ENCODE peak calls at places on chromosome 19, in five cellular contexts. One of them, this sample, is unnamed.

GRCh38 chr19:45906221-45906620 is 3.8 kb upstream of the MYPOP start:
- DNase-seq in fibroblast of lung: peak; percentile 31
- DNase-seq in lung: no peak
- DNase-seq in neural progenitor cell: no peak
- DNase-seq in Peyer's patch: no peak
- DNase-seq in this sample: no peak

GRCh38 chr19:30391554-30392551 is 19.7 kb downstream of the ZNF536 start:
- DNase-seq in Peyer's patch: no peak
- DNase-seq in fibroblast of lung: peak; percentile 12
- DNase-seq in neural progenitor cell: peak; percentile 41
- DNase-seq in lung: no peak
- DNase-seq in this sample: no peak

GRCh38 chr19:32865326-32865725 is 4.2 kb downstream of the SLC7A9 start:
- DNase-seq in neural progenitor cell: no peak
- DNase-seq in lung: no peak
- DNase-seq in fibroblast of lung: no peak
- DNase-seq in Peyer's patch: no peak
- DNase-seq in this sample: no peak

GRCh38 chr19:42088471-42089190 is 12.7 kb downstream of the ZNF574 start:
- DNase-seq in lung: no peak
- DNase-seq in fibroblast of lung: peak; percentile 83
- DNase-seq in neural progenitor cell: no peak
- DNase-seq in Peyer's patch: no peak
- DNase-seq in this sample: no peak

GRCh38 chr19:54141356-54141755 is 3.8 kb downstream of the CNOT3 start:
- DNase-seq in fibroblast of lung: peak; percentile 13
- DNase-seq in neural progenitor cell: no peak
- DNase-seq in Peyer's patch: no peak
- DNase-seq in lung: no peak
- DNase-seq in this sample: no peak

GRCh38 chr19:789473-790052 is 7.7 kb upstream of the PTBP1 start:
- DNase-seq in neural progenitor cell: peak; percentile 55
- DNase-seq in fibroblast of lung: no peak
- DNase-seq in Peyer's patch: no peak
- DNase-seq in lung: no peak
- DNase-seq in this sample: no peak

GRCh38 chr19:19420570-19421301 is 15.3 kb downstream of the GATAD2A start:
- DNase-seq in Peyer's patch: no peak
- DNase-seq in neural progenitor cell: no peak
- DNase-seq in lung: no peak
- DNase-seq in fibroblast of lung: peak; percentile 38
- DNase-seq in this sample: no peak

GRCh38 chr19:7535993-7536685 is 622 bp downstream of the PNPLA6 start:
- DNase-seq in lung: no peak
- DNase-seq in Peyer's patch: no peak
- DNase-seq in neural progenitor cell: no peak
- DNase-seq in fibroblast of lung: no peak
- DNase-seq in this sample: no peak

GRCh38 chr19:31963741-31964140 is 381.7 kb upstream of the ZNF507 start:
- DNase-seq in fibroblast of lung: no peak
- DNase-seq in Peyer's patch: no peak
- DNase-seq in lung: no peak
- DNase-seq in neural progenitor cell: no peak
- DNase-seq in this sample: peak; percentile 72

GRCh38 chr19:48332351-48332661 is 7.0 kb downstream of the EMP3 start:
- DNase-seq in lung: no peak
- DNase-seq in fibroblast of lung: no peak
- DNase-seq in neural progenitor cell: no peak
- DNase-seq in Peyer's patch: no peak
- DNase-seq in this sample: no peak

GRCh38 chr19:29503140-29503758 is 22.5 kb upstream of the VSTM2B start:
- DNase-seq in neural progenitor cell: no peak
- DNase-seq in lung: no peak
- DNase-seq in fibroblast of lung: no peak
- DNase-seq in Peyer's patch: no peak
- DNase-seq in this sample: no peak

GRCh38 chr19:36028313-36029041 is 4.2 kb downstream of the CLIP3 start:
- DNase-seq in lung: no peak
- DNase-seq in neural progenitor cell: no peak
- DNase-seq in Peyer's patch: no peak
- DNase-seq in fibroblast of lung: no peak
- DNase-seq in this sample: no peak

GRCh38 chr19:6150289-6150688 is 14.8 kb downstream of the ACSBG2 start:
- DNase-seq in Peyer's patch: no peak
- DNase-seq in fibroblast of lung: no peak
- DNase-seq in lung: no peak
- DNase-seq in neural progenitor cell: no peak
- DNase-seq in this sample: no peak

GRCh38 chr19:38683393-38684077 is 36.1 kb downstream of the ACTN4 start:
- DNase-seq in fibroblast of lung: peak; percentile 97
- DNase-seq in lung: peak; percentile 91
- DNase-seq in Peyer's patch: peak; percentile 48
- DNase-seq in neural progenitor cell: peak; percentile 40
- DNase-seq in this sample: peak; percentile 66

GRCh38 chr19:54191671-54192453 is 754 bp downstream of the TSEN34 start:
- DNase-seq in fibroblast of lung: peak; percentile 46
- DNase-seq in Peyer's patch: no peak
- DNase-seq in neural progenitor cell: no peak
- DNase-seq in lung: no peak
- DNase-seq in this sample: peak; percentile 55

GRCh38 chr19:10404888-10405808 is 1.8 kb upstream of the CDC37 start:
- DNase-seq in fibroblast of lung: peak; percentile 13
- DNase-seq in Peyer's patch: no peak
- DNase-seq in lung: no peak
- DNase-seq in neural progenitor cell: peak; percentile 37
- DNase-seq in this sample: no peak

GRCh38 chr19:55620951-55621672 is 3.3 kb downstream of the ZNF784 start:
- DNase-seq in neural progenitor cell: no peak
- DNase-seq in lung: no peak
- DNase-seq in Peyer's patch: no peak
- DNase-seq in fibroblast of lung: no peak
- DNase-seq in this sample: no peak

GRCh38 chr19:17234911-17235617 is 9.0 kb downstream of the OCEL1 start:
- DNase-seq in Peyer's patch: peak; percentile 67
- DNase-seq in neural progenitor cell: peak; percentile 76
- DNase-seq in fibroblast of lung: peak; percentile 37
- DNase-seq in lung: no peak
- DNase-seq in this sample: peak; percentile 60

GRCh38 chr19:6862673-6863078 is 24.7 kb upstream of the ADGRE1 start:
- DNase-seq in neural progenitor cell: peak; percentile 89
- DNase-seq in Peyer's patch: peak; percentile 86
- DNase-seq in fibroblast of lung: peak; percentile 69
- DNase-seq in lung: peak; percentile 85
- DNase-seq in this sample: peak; percentile 88

GRCh38 chr19:45681391-45682015 is 10.2 kb downstream of the SNRPD2 start:
- DNase-seq in fibroblast of lung: peak; percentile 69
- DNase-seq in neural progenitor cell: peak; percentile 85
- DNase-seq in lung: peak; percentile 85
- DNase-seq in Peyer's patch: peak; percentile 81
- DNase-seq in this sample: peak; percentile 87

GRCh38 chr19:3710265-3710812 is 2.2 kb downstream of the TJP3 start:
- DNase-seq in lung: peak; percentile 96
- DNase-seq in fibroblast of lung: peak; percentile 40
- DNase-seq in Peyer's patch: no peak
- DNase-seq in neural progenitor cell: no peak
- DNase-seq in this sample: peak; percentile 61

GRCh38 chr19:35266904-35267817 is 1.6 kb upstream of the USF2 start:
- DNase-seq in fibroblast of lung: no peak
- DNase-seq in lung: no peak
- DNase-seq in Peyer's patch: peak; percentile 49
- DNase-seq in neural progenitor cell: peak; percentile 49
- DNase-seq in this sample: peak; percentile 68

GRCh38 chr19:31501427-31502195 is 152.4 kb upstream of the TSHZ3 start:
- DNase-seq in lung: peak; percentile 16
- DNase-seq in fibroblast of lung: no peak
- DNase-seq in Peyer's patch: no peak
- DNase-seq in neural progenitor cell: no peak
- DNase-seq in this sample: no peak

GRCh38 chr19:18416778-18417249 is 2.4 kb upstream of the SSBP4 start:
- DNase-seq in fibroblast of lung: peak; percentile 83
- DNase-seq in Peyer's patch: no peak
- DNase-seq in neural progenitor cell: peak; percentile 92
- DNase-seq in lung: peak; percentile 81
- DNase-seq in this sample: peak; percentile 93
- TF ChIP-seq CTCF in fibroblast of lung: no peak
- TF ChIP-seq CTCF in Peyer's patch: no peak
- TF ChIP-seq CTCF in neural progenitor cell: no peak
- TF ChIP-seq CTCF in lung: no peak
- TF ChIP-seq CTCF in this sample: no peak

GRCh38 chr19:50651174-50651573 is 1.9 kb downstream of the C19orf81 start:
- DNase-seq in lung: no peak
- DNase-seq in Peyer's patch: no peak
- DNase-seq in fibroblast of lung: no peak
- DNase-seq in neural progenitor cell: no peak
- DNase-seq in this sample: no peak

GRCh38 chr19:50657672-50658437 is 8.6 kb downstream of the C19orf81 start:
- DNase-seq in Peyer's patch: peak; percentile 63
- DNase-seq in neural progenitor cell: peak; percentile 99
- DNase-seq in fibroblast of lung: peak; percentile 85
- DNase-seq in lung: peak; percentile 87
- DNase-seq in this sample: peak; percentile 99

GRCh38 chr19:50652722-50653121 is 3.5 kb downstream of the C19orf81 start:
- DNase-seq in neural progenitor cell: no peak
- DNase-seq in Peyer's patch: no peak
- DNase-seq in fibroblast of lung: no peak
- DNase-seq in lung: no peak
- DNase-seq in this sample: no peak

GRCh38 chr19:50657222-50657669 is 8.0 kb downstream of the C19orf81 start:
- DNase-seq in neural progenitor cell: no peak
- DNase-seq in lung: no peak
- DNase-seq in fibroblast of lung: no peak
- DNase-seq in Peyer's patch: no peak
- DNase-seq in this sample: no peak

DNA sequence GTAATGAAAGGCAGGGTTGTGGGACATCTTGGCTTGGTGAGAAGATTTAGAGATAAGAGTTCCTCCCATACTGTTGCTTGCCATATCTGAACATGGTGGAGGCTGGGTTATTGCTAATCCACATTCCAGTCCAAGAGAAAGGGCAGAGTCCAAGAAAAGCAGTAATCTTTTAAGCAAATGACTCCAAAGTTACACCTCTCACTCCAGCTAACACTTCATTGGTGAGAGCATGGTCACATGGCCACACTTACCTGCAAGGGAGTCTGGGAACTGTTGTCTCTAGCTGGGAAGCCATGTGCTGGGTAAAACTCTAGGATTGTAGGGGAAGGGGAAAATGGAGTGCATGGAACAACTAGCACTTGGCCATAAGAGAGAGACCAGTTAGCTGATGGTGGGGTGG is 5.6 kb downstream of the C19orf81 start:
- DNase-seq in Peyer's patch: no peak
- DNase-seq in fibroblast of lung: no peak
- DNase-seq in neural progenitor cell: no peak
- DNase-seq in lung: no peak
- DNase-seq in this sample: no peak
- H3K4me3 ChIP-seq in Peyer's patch: no peak overlapping the region
- H3K4me3 ChIP-seq in fibroblast of lung: no peak overlapping the region
- H3K4me3 ChIP-seq in neural progenitor cell: no peak overlapping the region
- H3K4me3 ChIP-seq in lung: no peak overlapping the region
- H3K4me3 ChIP-seq in this sample: no peak overlapping the region

GRCh38 chr19:1852294-1852646 is 4.0 kb upstream of the REXO1 start:
- DNase-seq in fibroblast of lung: no peak
- DNase-seq in Peyer's patch: no peak
- DNase-seq in lung: no peak
- DNase-seq in neural progenitor cell: no peak
- DNase-seq in this sample: no peak

GRCh38 chr19:1851581-1852293 is 3.5 kb upstream of the REXO1 start:
- DNase-seq in neural progenitor cell: no peak
- DNase-seq in fibroblast of lung: no peak
- DNase-seq in Peyer's patch: peak; percentile 67
- DNase-seq in lung: no peak
- DNase-seq in this sample: no peak

GRCh38 chr19:1849999-1850398 is 1.7 kb upstream of the REXO1 start:
- DNase-seq in fibroblast of lung: no peak
- DNase-seq in neural progenitor cell: no peak
- DNase-seq in Peyer's patch: no peak
- DNase-seq in lung: no peak
- DNase-seq in this sample: no peak

GRCh38 chr19:1852729-1853128 is 4.4 kb upstream of the REXO1 start:
- DNase-seq in fibroblast of lung: no peak
- DNase-seq in Peyer's patch: no peak
- DNase-seq in lung: no peak
- DNase-seq in neural progenitor cell: no peak
- DNase-seq in this sample: no peak

DNA sequence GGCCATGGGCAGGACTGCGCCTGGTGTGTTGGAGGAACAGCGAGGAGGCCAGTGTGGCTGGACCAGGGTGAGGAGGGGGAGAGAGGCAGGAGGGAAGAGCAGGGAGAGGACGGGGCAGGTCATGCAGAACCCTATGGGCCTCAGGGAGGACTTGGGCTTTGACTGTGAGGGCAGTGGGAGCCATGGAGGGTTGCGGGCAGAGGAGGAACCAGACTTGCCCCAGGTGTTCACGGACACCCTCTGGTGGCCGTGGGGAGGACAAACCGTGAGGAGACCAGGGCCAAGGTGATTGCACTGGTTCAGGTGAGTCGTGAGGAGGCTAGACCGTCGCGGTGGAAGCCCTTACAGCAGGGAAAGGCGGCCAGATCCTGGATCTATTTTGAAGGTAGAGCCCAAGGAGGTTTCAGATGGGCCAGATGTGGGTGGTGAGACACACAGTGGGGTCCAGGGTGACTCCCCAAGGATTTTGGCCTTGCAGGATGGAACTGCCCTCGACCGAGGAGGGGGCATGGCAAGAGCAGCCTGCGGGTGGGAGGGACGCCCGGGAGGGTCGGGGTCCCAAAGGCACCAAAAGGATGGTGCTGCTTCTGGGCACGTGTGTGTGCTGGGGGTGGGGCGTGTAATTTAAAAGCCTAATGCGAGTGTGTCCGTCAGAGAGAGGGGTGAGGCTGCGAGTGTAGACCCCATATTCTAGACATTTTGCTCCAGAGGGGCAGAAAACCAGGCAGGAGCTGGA is 2.7 kb upstream of the REXO1 start:
- DNase-seq in Peyer's patch: no peak
- DNase-seq in lung: no peak
- DNase-seq in neural progenitor cell: no peak
- DNase-seq in fibroblast of lung: no peak
- DNase-seq in this sample: no peak
- TF ChIP-seq CTCF in Peyer's patch: no peak
- TF ChIP-seq CTCF in lung: no peak
- TF ChIP-seq CTCF in neural progenitor cell: no peak
- TF ChIP-seq CTCF in fibroblast of lung: no peak
- TF ChIP-seq CTCF in this sample: no peak

GRCh38 chr19:53132231-53132991 is at the start of gene ZNF415:
- DNase-seq in fibroblast of lung: peak; percentile 69
- DNase-seq in Peyer's patch: peak; percentile 68
- DNase-seq in neural progenitor cell: peak; percentile 96
- DNase-seq in lung: peak; percentile 72
- DNase-seq in this sample: peak; percentile 91

GRCh38 chr19:53140351-53140750 is 7.6 kb upstream of the ZNF415 start:
- DNase-seq in Peyer's patch: no peak
- DNase-seq in neural progenitor cell: no peak
- DNase-seq in fibroblast of lung: no peak
- DNase-seq in lung: no peak
- DNase-seq in this sample: no peak

GRCh38 chr19:53131085-53131484 is 1.6 kb downstream of the ZNF415 start:
- DNase-seq in lung: no peak
- DNase-seq in fibroblast of lung: peak; percentile 6
- DNase-seq in neural progenitor cell: peak; percentile 35
- DNase-seq in Peyer's patch: no peak
- DNase-seq in this sample: no peak

GRCh38 chr19:53131732-53132131 is 978 bp downstream of the ZNF415 start:
- DNase-seq in Peyer's patch: no peak
- DNase-seq in fibroblast of lung: no peak
- DNase-seq in lung: no peak
- DNase-seq in neural progenitor cell: peak; percentile 14
- DNase-seq in this sample: peak; percentile 60

GRCh38 chr19:53136432-53136831 is 3.7 kb upstream of the ZNF415 start:
- DNase-seq in neural progenitor cell: no peak
- DNase-seq in Peyer's patch: no peak
- DNase-seq in fibroblast of lung: no peak
- DNase-seq in lung: no peak
- DNase-seq in this sample: no peak
- H3K4me3 ChIP-seq in neural progenitor cell: no peak overlapping the region
- H3K4me3 ChIP-seq in Peyer's patch: no peak overlapping the region
- H3K4me3 ChIP-seq in fibroblast of lung: no peak overlapping the region
- H3K4me3 ChIP-seq in lung: no peak overlapping the region
- H3K4me3 ChIP-seq in this sample: no peak overlapping the region